ENCODE peak calls at places on chromosomes 11 and 22, in four cellular contexts. S, Z, E and O are unnamed samples.

GRCh38 chr11:28009383-28009782 is 98.6 kb downstream of the KIF18A start:
- DNase-seq in Z (no peak), S (no peak), E (no peak), O (no peak)

GRCh38 chr22:46968359-46968740 is 205.9 kb downstream of the TBC1D22A start:
- DNase-seq in E (no peak), Z (no peak), S (no peak), O (no peak)

GRCh38 chr11:57432714-57433163 is 5.8 kb upstream of the SLC43A3 start:
- DNase-seq in S (no peak), E (peak; percentile 56), Z (no peak), O (no peak)

GRCh38 chr11:92750794-92751193 is 218.7 kb upstream of the MTNR1B start:
- DNase-seq in S (no peak), Z (no peak), E (no peak), O (no peak)

GRCh38 chr11:64094463-64095223 is 58.9 kb downstream of the FLRT1 start:
- DNase-seq in S (peak; percentile 54), E (no peak), Z (no peak), O (no peak)

GRCh38 chr11:7639643-7640025 is 33.7 kb downstream of the CYB5R2 start:
- DNase-seq in E (peak; percentile 53), Z (no peak), S (peak; percentile 36), O (no peak)

GRCh38 chr11:69343401-69344321 is 49.7 kb downstream of the MYEOV start:
- DNase-seq in E (peak; percentile 15), Z (no peak), S (no peak), O (no peak)

GRCh38 chr22:41770715-41771452 is 29.6 kb upstream of the CCDC134 start:
- DNase-seq in E (no peak), Z (no peak), S (no peak), O (no peak)

GRCh38 chr22:22928666-22929380 is 41.2 kb downstream of the IGLL5 start:
- DNase-seq in S (no peak), E (peak; percentile 33), Z (no peak), O (no peak)

GRCh38 chr11:106998644-106999043 is 19.6 kb downstream of the GUCY1A2 start:
- DNase-seq in E (no peak), Z (no peak), S (no peak), O (no peak)

GRCh38 chr22:27476729-27477128 is 324.8 kb downstream of the MN1 start:
- DNase-seq in E (no peak), Z (no peak), S (no peak), O (no peak)

GRCh38 chr11:27718853-27719574 is 18.8 kb upstream of the BDNF start:
- DNase-seq in S (peak; percentile 68), E (no peak), Z (no peak), O (peak; percentile 80)

GRCh38 chr11:125357551-125357950 is 138.5 kb downstream of the FEZ1 start:
- DNase-seq in E (no peak), S (no peak), Z (no peak), O (no peak)

GRCh38 chr22:24429411-24430365 is 2.3 kb downstream of the ADORA2A start:
- DNase-seq in Z (no peak), E (no peak), S (peak; percentile 60), O (peak; percentile 58)

GRCh38 chr11:124865181-124865901 is at the start of gene ROBO3:
- DNase-seq in Z (no peak), S (no peak), E (no peak), O (peak; percentile 50)

GRCh38 chr22:32123657-32124056 is 35.4 kb downstream of the C22orf42 start:
- DNase-seq in E (no peak), S (peak; percentile 39), Z (no peak), O (peak; percentile 81)

GRCh38 chr11:79159657-79160450 is 281.0 kb downstream of the TENM4 start:
- DNase-seq in E (no peak), S (no peak), Z (no peak), O (no peak)

GRCh38 chr11:68979931-68980775 is 633 bp downstream of the MRGPRD start:
- DNase-seq in Z (no peak), S (no peak), E (no peak), O (no peak)

GRCh38 chr11:113305440-113306336 is 8.7 kb upstream of the TTC12 start:
- DNase-seq in Z (peak; percentile 42), E (peak; percentile 72), S (peak; percentile 77), O (peak; percentile 83)

GRCh38 chr11:76236092-76237026 is 30.1 kb upstream of the WNT11 start:
- DNase-seq in S (peak; percentile 76), E (no peak), Z (peak; percentile 65), O (peak; percentile 86)

GRCh38 chr11:46239801-46240061 is 37.7 kb upstream of the CREB3L1 start:
- DNase-seq in S (no peak), Z (no peak), E (no peak), O (no peak)

GRCh38 chr11:77106759-77107158 is 4.1 kb downstream of the OMP start:
- DNase-seq in E (no peak), Z (no peak), S (no peak), O (no peak)

GRCh38 chr11:19573666-19574065 is 139.0 kb upstream of the NAV2 start:
- DNase-seq in E (no peak), S (no peak), Z (no peak), O (no peak)

GRCh38 chr22:42906605-42907338 is 49.7 kb upstream of the ARFGAP3 start:
- DNase-seq in E (no peak), Z (no peak), S (no peak), O (no peak)

GRCh38 chr22:42881982-42882656 is 25.0 kb upstream of the ARFGAP3 start:
- DNase-seq in S (peak; percentile 62), Z (no peak), E (no peak), O (no peak)

GRCh38 chr11:78798567-78799170 is 224.0 kb upstream of the NARS2 start:
- DNase-seq in S (peak; percentile 75), Z (peak; percentile 32), E (peak; percentile 76), O (peak; percentile 83)

GRCh38 chr11:104968365-104968855 is at the start of gene CASP4:
- DNase-seq in Z (no peak), S (no peak), E (peak; percentile 45), O (no peak)

GRCh38 chr11:111259871-111260270 is 14.3 kb downstream of the POU2AF2 start:
- DNase-seq in Z (no peak), S (no peak), E (no peak), O (no peak)

GRCh38 chr22:44460287-44461082 is 37.5 kb downstream of the RTL6 start:
- DNase-seq in S (no peak), E (no peak), Z (no peak), O (no peak)